ENCODE peak calls at places on chromosomes 11 and 22, in five cellular contexts. U is fibroblast of the aortic adventitia, A is pancreas, M is transverse colon, S is GM20000. L is an unnamed sample.

GRCh38 chr11:69962152-69962551 is 116.0 kb upstream of the ANO1 start:
- DNase-seq in U (no peak), A (no peak), M (peak; percentile 29), S (no peak), L (no peak)

GRCh38 chr11:47104337-47104950 is 72.2 kb downstream of the ARFGAP2 start:
- DNase-seq in U (peak; percentile 66), A (no peak), M (no peak), S (no peak), L (no peak)

GRCh38 chr11:134276396-134277175 is 407 bp downstream of the GLB1L3 start:
- DNase-seq in U (no peak), A (no peak), M (no peak), S (peak; percentile 40), L (no peak)

GRCh38 chr11:46391578-46392420 is at the start of gene CHRM4:
- DNase-seq in U (no peak), A (no peak), M (peak; percentile 43), S (peak; percentile 87), L (no peak)

GRCh38 chr22:42680648-42681047 is 31.5 kb upstream of the CYB5R3 start:
- DNase-seq in U (peak; percentile 96), A (no peak), M (no peak), S (no peak), L (no peak)

GRCh38 chr22:42688241-42688913 is 32.3 kb downstream of the A4GALT start:
- DNase-seq in U (peak; percentile 98), A (peak; percentile 76), M (peak; percentile 78), S (no peak), L (peak; percentile 81)

GRCh38 chr11:36062796-36063380 is 119.0 kb downstream of the LDLRAD3 start:
- DNase-seq in U (peak; percentile 29), A (no peak), M (no peak), S (no peak), L (no peak)

GRCh38 chr11:1303973-1304372 is 5.5 kb downstream of the TOLLIP start:
- DNase-seq in U (peak; percentile 37), A (peak; percentile 57), M (peak; percentile 38), S (no peak), L (peak; percentile 36)

GRCh38 chr11:31582697-31583096 is 73.1 kb downstream of the ELP4 start:
- DNase-seq in U (no peak), A (no peak), M (no peak), S (no peak), L (no peak)

GRCh38 chr11:58495906-58496305 is 12.0 kb downstream of the OR5B21 start:
- DNase-seq in U (no peak), A (no peak), M (no peak), S (no peak), L (no peak)

GRCh38 chr11:57306156-57306876 is 18.4 kb downstream of the TNKS1BP1 start:
- DNase-seq in U (no peak), A (no peak), M (no peak), S (no peak), L (no peak)

GRCh38 chr11:60872952-60873524 is 5.7 kb downstream of the ZP1 start:
- DNase-seq in U (peak; percentile 29), A (no peak), M (peak; percentile 26), S (no peak), L (no peak)

DNA sequence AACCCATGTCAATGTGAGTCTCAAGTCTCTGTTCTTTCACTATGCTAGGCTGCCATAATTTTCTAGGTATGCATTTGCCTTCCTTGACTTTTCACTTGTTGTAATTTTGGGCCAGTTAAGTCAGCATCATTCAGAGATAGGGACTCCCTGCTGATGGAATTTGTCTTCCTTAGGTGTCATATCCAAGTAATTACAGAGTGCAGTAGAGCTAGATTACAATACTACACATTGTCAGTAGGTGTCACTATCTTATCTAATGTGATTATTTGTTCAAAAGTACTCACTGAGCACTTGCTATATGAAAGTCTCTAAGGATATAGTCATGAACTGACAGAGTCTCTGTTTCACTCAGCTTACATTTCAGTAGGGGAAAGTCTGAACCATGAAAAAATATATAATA is 25.0 kb upstream of the SYN3 start:
- DNase-seq in U (no peak), A (no peak), M (no peak), S (peak; percentile 27), L (no peak)
- TF ChIP-seq CTCF in U (no peak), A (no peak), M (no peak), S (no peak), L (no peak)

DNA sequence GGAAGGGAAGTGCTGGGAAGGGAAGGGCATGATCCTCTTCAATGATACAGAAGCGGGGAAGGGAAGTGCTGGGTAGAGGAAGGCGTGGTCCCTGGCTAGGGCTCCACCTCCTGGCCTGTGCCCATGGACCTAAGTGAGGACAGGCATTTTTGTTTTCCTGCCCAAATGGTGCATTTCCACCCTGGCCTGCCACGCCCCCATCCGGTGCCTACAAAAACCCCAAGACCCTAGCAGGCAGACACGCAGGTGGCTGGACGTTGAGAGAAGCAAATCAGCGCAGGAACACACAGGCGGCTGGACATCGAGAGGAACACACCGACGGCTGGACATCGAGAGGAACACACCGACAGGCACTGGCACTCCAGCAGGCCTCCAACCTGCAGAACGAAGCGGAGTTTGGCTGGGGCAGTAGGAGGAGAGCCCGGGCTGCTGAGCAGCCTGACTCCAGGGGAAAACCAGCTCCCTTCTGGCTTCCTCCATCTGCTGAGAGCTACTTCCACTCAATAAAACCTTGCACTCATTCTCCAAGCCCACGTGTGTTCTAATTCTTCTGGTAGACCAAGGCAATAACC is 628.3 kb downstream of the BUD13 start:
- DNase-seq in U (no peak), A (no peak), M (no peak), S (no peak), L (no peak)
- TF ChIP-seq CTCF in U (no peak), A (no peak), M (no peak), S (no peak), L (no peak)

GRCh38 chr11:108137212-108137611 is 15.8 kb downstream of the ACAT1 start:
- DNase-seq in U (no peak), A (no peak), M (no peak), S (no peak), L (no peak)

GRCh38 chr11:108131993-108132392 is 10.6 kb downstream of the ACAT1 start:
- DNase-seq in U (no peak), A (no peak), M (no peak), S (no peak), L (no peak)

DNA sequence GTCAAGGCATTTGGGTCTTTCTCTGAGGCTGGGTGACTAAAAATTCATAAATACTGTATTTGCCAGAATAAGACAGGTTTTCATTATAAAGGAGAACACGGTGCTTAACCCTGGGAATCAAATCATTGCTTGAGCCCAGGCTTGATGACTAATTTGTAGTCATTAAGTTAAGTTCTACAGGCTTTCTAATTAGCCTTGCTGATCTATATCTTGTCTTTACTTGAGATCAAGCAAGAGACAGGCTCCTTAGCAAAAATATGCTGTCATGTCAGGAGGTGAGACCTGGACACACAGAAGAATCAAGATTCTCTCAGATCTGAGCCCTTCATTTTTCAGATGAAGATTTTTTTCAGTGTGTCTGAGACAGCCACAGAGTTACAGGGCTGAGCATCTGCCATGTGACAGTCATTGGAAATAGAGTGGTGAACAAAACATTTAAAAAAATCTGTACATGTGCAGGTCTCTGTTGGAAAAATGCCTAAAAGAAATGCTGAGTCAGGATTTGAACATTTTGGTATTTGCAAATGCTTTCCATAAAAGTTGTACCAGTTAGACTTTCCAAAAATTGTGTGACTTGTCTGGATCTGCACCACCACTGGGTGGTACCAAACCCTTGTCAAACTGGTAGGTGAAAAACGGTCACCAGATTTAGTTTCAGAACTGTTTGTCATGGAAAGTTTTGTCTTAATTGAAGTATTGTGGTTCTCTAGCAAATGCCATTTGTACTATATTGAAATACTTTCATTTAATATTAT is 14.7 kb downstream of the ACAT1 start:
- DNase-seq in U (peak; percentile 51), A (no peak), M (no peak), S (peak; percentile 27), L (no peak)
- TF ChIP-seq CTCF in U (peak; percentile 13), A (no peak), M (no peak), S (peak; percentile 10), L (no peak)

GRCh38 chr22:48644108-48644507 is 1183.6 kb downstream of the BRD1 start:
- DNase-seq in U (no peak), A (no peak), M (no peak), S (no peak), L (no peak)
- TF ChIP-seq CTCF in U (no peak), A (no peak), M (no peak), S (no peak), L (no peak)